ENCODE peak calls at places on chromosomes 3 and 15, in seven cellular contexts. I is GM23248; F is GM23338; W is sigmoid colon; P is effector memory CD4-positive, alpha-beta T cell; N is colonic mucosa; G is A549. C is an unnamed sample.

GRCh38 chr15:83844742-83845141 is 190.8 kb downstream of the ADAMTSL3 start:
- DNase-seq in W (peak), P (no peak), G (no peak), N (no peak), F (no peak), I (peak), C (no peak)

GRCh38 chr3:125110876-125111480 is 55.2 kb upstream of the HEG1 start:
- DNase-seq in I (no peak), N (no peak), P (no peak), F (no peak), G (no peak), W (no peak), C (no peak)

GRCh38 chr15:54556231-54556630 is 578.0 kb downstream of the UNC13C start:
- DNase-seq in N (no peak), P (no peak), F (no peak), G (no peak), I (no peak), W (no peak), C (no peak)

GRCh38 chr3:129836381-129837056 is 57.0 kb downstream of the TMCC1 start:
- DNase-seq in N (no peak), W (no peak), P (no peak), G (no peak), F (peak), I (peak), C (no peak)

GRCh38 chr3:123412811-123413588 is 35.9 kb downstream of the ADCY5 start:
- DNase-seq in G (no peak), P (no peak), I (peak), F (peak), W (peak), N (no peak), C (peak)

GRCh38 chr3:41726891-41727290 is 235.0 kb downstream of the ULK4 start:
- DNase-seq in W (no peak), G (no peak), P (no peak), N (no peak), F (no peak), I (no peak), C (no peak)

GRCh38 chr3:111534701-111535100 is 7.3 kb upstream of the CD96 start:
- DNase-seq in N (no peak), F (no peak), G (no peak), W (no peak), I (peak), P (no peak), C (no peak)

GRCh38 chr3:36890261-36890660 is 54.6 kb downstream of the TRANK1 start:
- DNase-seq in F (peak), I (no peak), G (no peak), N (no peak), W (no peak), P (no peak), C (no peak)

GRCh38 chr3:126704494-126705214 is 614 bp downstream of the CHCHD6 start:
- DNase-seq in N (no peak), W (no peak), G (no peak), I (peak), F (peak), P (no peak), C (no peak)

GRCh38 chr3:141401095-141401494 is 32.8 kb downstream of the ZBTB38 start:
- DNase-seq in G (no peak), N (no peak), W (no peak), I (no peak), F (no peak), P (no peak), C (no peak)
- H3K27ac ChIP-seq in G (peak), N (peak), W (peak), I (peak), F (no peak), P (peak), C (no peak)

GRCh38 chr3:55484741-55485207 is 2.3 kb downstream of the WNT5A start:
- DNase-seq in W (no peak), N (no peak), P (no peak), I (peak), G (no peak), F (peak), C (no peak)
- H3K27ac ChIP-seq in W (peak), N (peak), P (no peak), I (peak), G (no peak), F (no peak), C (no peak)

GRCh38 chr15:89794627-89795241 is 18.6 kb downstream of the MESP2 start:
- DNase-seq in I (peak), F (no peak), N (no peak), W (no peak), G (no peak), P (no peak), C (peak)
- H3K27ac ChIP-seq in I (peak), F (no peak), N (no peak), W (no peak), G (peak), P (no peak), C (no peak)

GRCh38 chr15:39625856-39626255 is 45.0 kb downstream of the THBS1 start:
- DNase-seq in I (peak), W (no peak), G (no peak), N (no peak), F (no peak), P (no peak), C (no peak)
- H3K27ac ChIP-seq in I (peak), W (peak), G (no peak), N (peak), F (no peak), P (peak), C (no peak)

GRCh38 chr3:99918720-99919119 is 101.1 kb downstream of the CMSS1 start:
- DNase-seq in W (no peak), I (peak), N (no peak), F (no peak), G (no peak), P (no peak), C (no peak)
- H3K27ac ChIP-seq in W (no peak), I (no peak), N (no peak), F (no peak), G (no peak), P (no peak), C (no peak)

C was measured in kidney.